ENCODE peak calls at places on chromosomes 16 and 17, in eight cellular contexts. R, Y, A, H, P, N, X and V are unnamed samples.
A peak's percentile ranks its signal among the peaks of the same experiment; 100 is the strongest.

GRCh38 chr17:13917635-13918034 is 151.7 kb upstream of the COX10 start:
- DNase-seq in R (no peak), Y (no peak), A (no peak), H (no peak), P (no peak), N (no peak), X (no peak), V (no peak)

GRCh38 chr17:83062011-83062817 is 17.2 kb upstream of the METRNL start:
- DNase-seq in R (no peak), Y (no peak), A (peak; percentile 9), H (no peak), P (no peak), N (peak; percentile 11), X (no peak), V (peak; percentile 1)

GRCh38 chr17:78322327-78322857 is 37.5 kb downstream of the SOCS3 start:
- DNase-seq in R (no peak), Y (no peak), A (no peak), H (no peak), P (no peak), N (no peak), X (no peak), V (no peak)

GRCh38 chr16:14111713-14112538 is 40.8 kb downstream of the MRTFB start:
- DNase-seq in R (no peak), Y (peak; percentile 13), A (peak; percentile 38), H (no peak), P (no peak), N (peak; percentile 72), X (no peak), V (no peak)

GRCh38 chr17:72008236-72008874 is 112.5 kb upstream of the SOX9 start:
- DNase-seq in R (no peak), Y (no peak), A (no peak), H (no peak), P (no peak), N (no peak), X (no peak), V (no peak)

GRCh38 chr16:60945225-60945624 is 1091.0 kb downstream of the CDH8 start:
- DNase-seq in R (peak; percentile 55), Y (peak; percentile 32), A (no peak), H (no peak), P (no peak), N (no peak), X (no peak), V (no peak)

GRCh38 chr16:89426736-89427525 is 63.4 kb downstream of the ANKRD11 start:
- DNase-seq in R (no peak), Y (no peak), A (no peak), H (no peak), P (no peak), N (no peak), X (no peak), V (no peak)

GRCh38 chr17:32222621-32223020 is 43.0 kb upstream of the RHBDL3 start:
- DNase-seq in R (no peak), Y (no peak), A (no peak), H (no peak), P (no peak), N (no peak), X (no peak), V (no peak)

GRCh38 chr16:13471478-13471877 is 448.5 kb upstream of the ERCC4 start:
- DNase-seq in R (no peak), Y (no peak), A (no peak), H (no peak), P (no peak), N (no peak), X (no peak), V (no peak)

GRCh38 chr17:28751600-28752366 is 8.0 kb downstream of the TRAF4 start:
- DNase-seq in R (no peak), Y (no peak), A (no peak), H (no peak), P (no peak), N (no peak), X (no peak), V (no peak)

GRCh38 chr17:28748852-28749515 is 5.2 kb downstream of the TRAF4 start:
- DNase-seq in R (no peak), Y (no peak), A (no peak), H (no peak), P (no peak), N (no peak), X (no peak), V (no peak)

GRCh38 chr17:28750178-28751047 is 6.6 kb downstream of the TRAF4 start:
- DNase-seq in R (peak; percentile 89), Y (peak; percentile 88), A (peak; percentile 95), H (peak; percentile 98), P (peak; percentile 81), N (peak; percentile 97), X (peak; percentile 85), V (peak; percentile 90)

GRCh38 chr17:28747801-28748750 is 4.3 kb downstream of the TRAF4 start:
- DNase-seq in R (no peak), Y (no peak), A (no peak), H (no peak), P (no peak), N (no peak), X (no peak), V (no peak)

GRCh38 chr17:28749516-28750177 is 5.8 kb downstream of the TRAF4 start:
- DNase-seq in R (no peak), Y (no peak), A (no peak), H (no peak), P (no peak), N (no peak), X (no peak), V (no peak)
- H3K27ac ChIP-seq in R (peak overlapping the region; percentile 51), Y (no peak overlapping the region), A (no peak overlapping the region), H (peak overlapping the region; percentile 57), P (peak overlapping the region; percentile 52), N (no peak overlapping the region), X (no peak overlapping the region), V (no peak overlapping the region)

DNA sequence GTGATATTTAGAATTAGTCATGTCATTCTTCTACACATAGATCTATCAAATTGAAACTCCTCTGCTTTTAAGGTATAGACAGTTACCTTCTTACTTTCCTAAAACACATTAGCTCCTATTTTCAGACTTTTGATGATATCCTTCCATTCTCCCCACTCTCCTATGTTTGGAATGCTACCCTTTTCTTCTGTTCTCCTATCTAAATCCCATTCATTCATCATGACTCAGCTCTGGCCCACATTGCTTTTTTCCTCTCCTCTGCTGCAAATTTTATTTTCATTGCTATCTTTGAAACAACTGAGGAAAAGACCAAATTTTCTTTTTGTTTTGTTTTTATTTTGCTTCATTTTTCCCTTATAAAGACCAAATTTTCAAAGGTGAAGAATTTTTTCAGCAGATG is 145.4 kb downstream of the SSH2 start:
- DNase-seq in R (no peak), Y (no peak), A (no peak), H (no peak), P (no peak), N (no peak), X (no peak), V (no peak)
- H3K36me3 ChIP-seq in R (no peaks in the 10 kb centered on the region), Y (peaks cover 16% of the 10 kb centered on the region), A (no peaks in the 10 kb centered on the region), H (no peaks in the 10 kb centered on the region), P (peaks cover 5% of the 10 kb centered on the region), N (no peaks in the 10 kb centered on the region), X (no peaks in the 10 kb centered on the region), V (no peaks in the 10 kb centered on the region)

DNA sequence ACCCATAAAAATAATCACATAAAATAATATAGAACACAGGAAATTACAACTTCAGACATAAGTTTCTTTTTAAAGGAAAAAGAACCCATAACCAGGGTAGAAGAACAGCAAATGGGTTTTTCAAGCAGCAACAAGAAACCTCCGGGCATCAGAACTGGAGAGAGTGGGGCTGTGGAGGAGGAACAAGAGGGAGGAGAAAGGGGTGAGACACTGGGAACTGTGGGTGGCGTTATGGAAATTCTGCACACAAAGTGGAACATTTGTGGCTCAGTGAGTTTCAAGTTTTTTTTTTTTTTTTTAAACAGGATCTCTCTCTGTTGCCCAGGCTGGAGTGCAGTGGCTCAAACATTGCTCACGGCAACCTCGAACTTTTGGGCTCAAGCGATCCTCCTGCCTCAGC is 22.6 kb downstream of the EMP2 start:
- DNase-seq in R (no peak), Y (no peak), A (no peak), H (no peak), P (no peak), N (no peak), X (no peak), V (no peak)
- H3K4me3 ChIP-seq in R (no peak overlapping the region), Y (no peak overlapping the region), A (peak overlapping the region; percentile 46), H (no peak overlapping the region), P (no peak overlapping the region), N (no peak overlapping the region), X (no peak overlapping the region), V (peak overlapping the region; percentile 57)

DNA sequence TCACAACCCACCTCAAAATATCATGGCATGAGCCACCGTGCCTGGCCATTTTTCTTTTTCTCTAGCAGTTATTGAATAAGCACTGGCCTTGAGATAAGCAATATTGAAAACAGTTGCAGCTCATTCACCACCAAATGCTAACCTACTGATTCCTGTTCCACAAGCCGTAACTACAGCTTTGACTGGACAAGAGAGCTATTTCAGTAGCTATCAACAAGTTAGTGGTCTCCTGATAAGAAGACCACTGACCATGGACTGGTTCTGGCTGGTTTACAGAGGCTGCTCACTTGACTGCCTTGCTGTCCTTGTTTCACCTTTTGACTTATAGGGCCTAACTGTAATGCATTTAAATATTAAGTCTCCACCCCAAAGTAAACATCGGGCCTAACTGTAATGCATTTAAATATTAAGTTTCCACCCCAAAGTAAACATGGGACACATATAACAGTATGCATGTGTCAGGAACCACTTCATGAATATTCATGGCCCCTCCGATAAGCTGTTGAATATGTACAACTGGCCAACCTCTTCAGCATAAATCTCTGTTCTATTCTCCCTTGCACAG is 94.1 kb downstream of the USP32 start:
- DNase-seq in R (no peak), Y (no peak), A (no peak), H (no peak), P (no peak), N (no peak), X (no peak), V (no peak)
- H3K27ac ChIP-seq in R (no peak overlapping the region), Y (no peak overlapping the region), A (no peak overlapping the region), H (no peak overlapping the region), P (no peak overlapping the region), N (no peak overlapping the region), X (no peak overlapping the region), V (no peak overlapping the region)

GRCh38 chr16:66944054-66944441 is 8.7 kb downstream of the CES2 start:
- DNase-seq in R (no peak), Y (no peak), A (no peak), H (no peak), P (no peak), N (no peak), X (no peak), V (no peak)
- H3K36me3 ChIP-seq in R (peaks cover 51% of the 10 kb centered on the region), Y (peaks cover 49% of the 10 kb centered on the region), A (peaks cover 50% of the 10 kb centered on the region), H (no peaks in the 10 kb centered on the region), P (peaks cover 57% of the 10 kb centered on the region), N (no peaks in the 10 kb centered on the region), X (peaks cover 19% of the 10 kb centered on the region), V (peaks cover 33% of the 10 kb centered on the region)